ENCODE peak calls at places on chromosomes 5 and 9, in six cellular contexts. K is mesendoderm, Q is HCT116, P is uterus, V is lung, X is Peyer's patch. H is an unnamed sample.

GRCh38 chr5:115979628-115980041 is 17.4 kb downstream of the LVRN start:
- DNase-seq in P (no peak), K (no peak), X (no peak), V (no peak), Q (no peak), H (no peak)

GRCh38 chr9:3528466-3528865 is 2.7 kb upstream of the RFX3 start:
- DNase-seq in X (peak; percentile 47), P (no peak), Q (no peak), K (no peak), V (no peak), H (no peak)

GRCh38 chr9:126228111-126228778 is 98.4 kb upstream of the MVB12B start:
- DNase-seq in V (no peak), X (peak; percentile 31), Q (no peak), K (no peak), P (no peak), H (no peak)

GRCh38 chr5:168681556-168682183 is 102.5 kb upstream of the PANK3 start:
- DNase-seq in X (peak; percentile 54), K (no peak), V (no peak), Q (no peak), P (peak; percentile 23), H (no peak)

GRCh38 chr9:110180713-110181434 is 27.1 kb downstream of the C9orf152 start:
- DNase-seq in K (no peak), Q (no peak), V (no peak), P (peak; percentile 36), X (no peak), H (no peak)

GRCh38 chr5:38607396-38607795 is 51.0 kb upstream of the LIFR start:
- DNase-seq in V (no peak), X (no peak), K (no peak), P (no peak), Q (no peak), H (no peak)

GRCh38 chr9:125161284-125161918 is 18.1 kb upstream of the SCAI start:
- DNase-seq in P (no peak), K (no peak), V (no peak), Q (no peak), X (no peak), H (no peak)

GRCh38 chr9:74379718-74380117 is 117.4 kb upstream of the RORB start:
- DNase-seq in X (no peak), V (no peak), K (peak; percentile 86), Q (peak; percentile 2), P (no peak), H (peak; percentile 32)

GRCh38 chr5:4862500-4862899 is 277.6 kb upstream of the ADAMTS16 start:
- DNase-seq in P (no peak), Q (peak; percentile 29), K (peak; percentile 59), X (no peak), V (no peak), H (peak; percentile 64)

GRCh38 chr5:119302916-119303897 is 52.6 kb upstream of the TNFAIP8 start:
- DNase-seq in Q (no peak), P (no peak), K (peak; percentile 56), V (no peak), X (no peak), H (no peak)

GRCh38 chr5:181215997-181216982 is 6.8 kb upstream of the TRIM41 start:
- DNase-seq in X (no peak), V (no peak), K (no peak), P (no peak), Q (no peak), H (no peak)

GRCh38 chr5:95142145-95142544 is 142.7 kb downstream of the MCTP1 start:
- DNase-seq in X (no peak), K (no peak), V (no peak), P (no peak), Q (no peak), H (no peak)

GRCh38 chr5:124655943-124656459 is 90.4 kb downstream of the ZNF608 start:
- DNase-seq in Q (peak; percentile 78), V (peak; percentile 48), X (peak; percentile 89), P (no peak), K (no peak), H (no peak)

GRCh38 chr9:93083592-93084470 is 12.2 kb upstream of the CARD19 start:
- DNase-seq in V (no peak), K (no peak), P (peak; percentile 9), Q (no peak), X (peak; percentile 32), H (peak; percentile 27)

GRCh38 chr9:121582641-121583040 is 68.8 kb upstream of the DAB2IP start:
- DNase-seq in P (no peak), X (no peak), Q (no peak), K (no peak), V (no peak), H (peak; percentile 66)
- H3K27me3 ChIP-seq in P (no peaks in the 10 kb centered on the region), X (no peaks in the 10 kb centered on the region), Q (peaks cover 4% of the 10 kb centered on the region), K (no peaks in the 10 kb centered on the region), V (no peaks in the 10 kb centered on the region), H (no peaks in the 10 kb centered on the region)

DNA sequence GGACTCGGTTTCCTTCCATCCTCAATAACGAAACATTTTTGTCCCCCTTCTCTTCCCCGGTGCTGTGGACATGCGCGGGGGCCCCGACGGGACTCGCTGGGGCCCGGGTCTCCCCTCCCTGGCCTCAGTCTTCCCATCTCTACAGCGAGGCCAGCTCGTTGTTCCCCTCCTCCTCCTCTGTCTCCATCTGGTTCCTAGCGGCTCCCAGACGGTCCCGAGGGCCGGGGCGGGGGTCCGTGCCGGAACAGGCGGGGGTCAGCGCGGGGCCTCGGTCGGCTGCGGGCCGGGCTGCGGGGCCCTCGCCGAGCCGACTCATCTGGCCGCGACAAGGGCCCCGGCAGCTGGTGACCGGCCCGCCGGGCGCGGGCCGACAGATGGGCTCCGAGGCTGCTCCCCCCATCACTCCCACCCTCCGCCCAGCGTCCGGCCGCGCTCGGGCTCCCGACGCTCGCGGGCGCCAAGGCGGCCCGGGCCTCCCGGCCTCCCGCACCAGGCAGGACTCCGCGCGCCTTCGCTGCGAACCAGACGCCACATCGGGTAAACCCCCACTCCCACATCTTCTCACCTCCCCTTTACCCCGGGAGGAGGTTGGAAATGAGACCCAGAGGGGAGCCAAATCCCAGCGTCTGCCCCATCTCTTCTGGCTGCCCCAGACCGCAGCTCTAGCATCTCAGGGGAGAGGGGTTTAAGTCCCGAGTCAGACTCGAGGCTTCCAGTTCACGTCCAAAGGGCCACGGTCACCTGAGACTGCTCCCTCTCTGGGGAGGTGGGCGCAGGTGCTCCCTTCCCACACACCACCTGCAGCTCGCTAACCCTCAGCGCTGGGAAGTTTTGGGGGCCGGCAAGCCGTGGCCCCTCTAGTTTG is 8.1 kb downstream of the BARHL1 start:
- DNase-seq in Q (no peak), V (no peak), K (no peak), X (no peak), P (no peak), H (peak; percentile 91)
- H3K27me3 ChIP-seq in Q (no peaks in the 10 kb centered on the region), V (peaks cover 15% of the 10 kb centered on the region), K (peaks cover 64% of the 10 kb centered on the region), X (no peaks in the 10 kb centered on the region), P (no peaks in the 10 kb centered on the region), H (peaks cover 74% of the 10 kb centered on the region)

DNA sequence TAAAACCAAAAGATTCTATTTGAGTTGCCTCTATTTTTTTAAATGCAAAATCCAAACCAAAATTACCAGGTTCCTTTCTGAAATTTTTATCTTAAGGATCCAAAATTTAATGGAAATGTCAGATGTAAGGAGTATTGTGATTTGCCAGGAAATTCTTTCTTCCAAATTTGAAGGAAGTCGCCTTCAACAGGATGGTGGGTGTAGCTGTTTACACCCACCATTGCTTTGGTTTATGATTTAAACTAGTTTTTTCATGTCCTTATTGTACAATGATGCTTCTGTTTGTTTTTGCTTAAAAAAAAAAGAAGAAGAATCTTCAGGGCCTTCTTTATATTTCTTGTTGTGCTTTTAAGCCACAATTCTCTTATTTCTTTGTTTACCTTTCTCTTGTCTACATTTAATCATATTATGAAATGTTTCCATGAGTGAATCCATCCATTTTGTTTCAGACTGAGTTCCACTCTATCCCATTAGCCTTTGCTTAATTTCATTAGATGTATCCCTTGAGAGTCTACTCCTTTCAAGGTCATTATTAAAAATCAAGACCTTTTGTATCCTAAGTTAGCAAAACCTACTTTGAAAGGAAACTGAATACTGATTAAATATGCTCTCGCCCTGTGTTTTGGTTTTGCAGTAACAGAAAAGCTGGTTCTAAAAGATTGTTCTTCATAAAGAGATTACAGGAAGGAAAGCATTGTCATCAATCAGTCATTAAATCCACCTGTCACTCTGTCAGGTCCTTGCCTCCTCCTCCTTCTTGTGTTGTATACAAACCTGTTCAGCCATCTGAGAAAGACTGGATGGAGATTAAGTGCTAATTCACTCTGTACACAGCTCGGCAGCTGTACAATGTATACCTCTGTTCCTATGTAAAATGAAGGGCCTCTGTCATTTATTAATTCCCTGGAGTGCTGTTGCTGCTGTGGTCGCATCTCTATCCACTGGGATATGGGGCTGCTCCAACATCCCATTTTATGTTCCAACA is 45.5 kb upstream of the SLC2A8 start:
- DNase-seq in Q (no peak), X (no peak), V (no peak), K (no peak), P (no peak), H (no peak)
- H3K27me3 ChIP-seq in Q (no peaks in the 10 kb centered on the region), X (no peaks in the 10 kb centered on the region), V (no peaks in the 10 kb centered on the region), K (no peaks in the 10 kb centered on the region), P (no peaks in the 10 kb centered on the region), H (no peaks in the 10 kb centered on the region)

GRCh38 chr9:116287721-116288120 is 134.1 kb downstream of the PAPPA start:
- DNase-seq in P (no peak), K (no peak), Q (no peak), X (no peak), V (no peak), H (no peak)

GRCh38 chr9:116286287-116286686 is 132.7 kb downstream of the PAPPA start:
- DNase-seq in Q (no peak), X (no peak), V (no peak), P (no peak), K (peak; percentile 78), H (peak; percentile 28)

GRCh38 chr9:116282598-116282997 is 129.0 kb downstream of the PAPPA start:
- DNase-seq in X (no peak), P (no peak), K (no peak), V (no peak), Q (no peak), H (no peak)

GRCh38 chr9:116285320-116285719 is 131.7 kb downstream of the PAPPA start:
- DNase-seq in P (no peak), K (peak; percentile 55), Q (no peak), V (no peak), X (no peak), H (no peak)

GRCh38 chr9:116284518-116284917 is 130.9 kb downstream of the PAPPA start:
- DNase-seq in P (no peak), X (no peak), Q (no peak), V (no peak), K (no peak), H (no peak)
- H3K27me3 ChIP-seq in P (no peaks in the 10 kb centered on the region), X (no peaks in the 10 kb centered on the region), Q (peaks cover 67% of the 10 kb centered on the region), V (no peaks in the 10 kb centered on the region), K (no peaks in the 10 kb centered on the region), H (peaks cover 49% of the 10 kb centered on the region)

GRCh38 chr5:172490739-172491461 is 36.6 kb upstream of the SH3PXD2B start:
- DNase-seq in P (no peak), Q (no peak), X (peak; percentile 41), V (no peak), K (no peak), H (no peak)
- H3K27me3 ChIP-seq in P (no peaks in the 10 kb centered on the region), Q (peaks cover 4% of the 10 kb centered on the region), X (no peaks in the 10 kb centered on the region), V (no peaks in the 10 kb centered on the region), K (no peaks in the 10 kb centered on the region), H (no peaks in the 10 kb centered on the region)

GRCh38 chr5:145858929-145859328 is 13.9 kb downstream of the GRXCR2 start:
- DNase-seq in X (no peak), K (no peak), V (no peak), Q (no peak), P (no peak), H (no peak)

GRCh38 chr5:145853952-145854351 is 18.8 kb upstream of the PRELID2 start:
- DNase-seq in P (no peak), Q (no peak), X (no peak), K (no peak), V (no peak), H (no peak)

GRCh38 chr5:145855842-145856267 is 17.0 kb downstream of the GRXCR2 start:
- DNase-seq in X (no peak), K (no peak), P (no peak), V (no peak), Q (no peak), H (no peak)

GRCh38 chr5:145854651-145855258 is 18.1 kb downstream of the GRXCR2 start:
- DNase-seq in P (no peak), K (peak; percentile 93), Q (peak; percentile 77), X (peak; percentile 73), V (no peak), H (no peak)

GRCh38 chr5:145856285-145856818 is 16.5 kb downstream of the GRXCR2 start:
- DNase-seq in X (peak; percentile 55), V (no peak), Q (no peak), P (peak; percentile 54), K (peak; percentile 91), H (peak; percentile 50)
- H3K27me3 ChIP-seq in X (no peaks in the 10 kb centered on the region), V (no peaks in the 10 kb centered on the region), Q (no peaks in the 10 kb centered on the region), P (no peaks in the 10 kb centered on the region), K (no peaks in the 10 kb centered on the region), H (no peaks in the 10 kb centered on the region)